ENCODE peak calls at places on chromosome 10, in eight cellular contexts. V is activated CD4-positive, CD25-positive, alpha-beta regulatory T cell; Y is T follicular helper cell; Z is anterior cingulate cortex; C is cardiac fibroblast; A is aorta; B is hepatic stellate cell; J is heart right ventricle. G is an unnamed sample.

GRCh38 chr10:13925924-13926435 is 339.2 kb downstream of the PRPF18 start:
- DNase-seq in V (no peak), Y (no peak), Z (no peak), C (no peak), A (no peak), B (no peak), J (no peak), G (no peak)

GRCh38 chr10:126504051-126504760 is 115.9 kb upstream of the ADAM12 start:
- DNase-seq in V (no peak), Y (no peak), Z (no peak), C (peak; percentile 76), A (no peak), B (peak; percentile 71), J (peak; percentile 28), G (peak; percentile 48)

GRCh38 chr10:89022734-89023133 is 32.1 kb downstream of the FAS start:
- DNase-seq in V (no peak), Y (no peak), Z (no peak), C (no peak), A (no peak), B (no peak), J (no peak), G (no peak)

GRCh38 chr10:5195727-5196374 is 786 bp upstream of the AKR1C4 start:
- DNase-seq in V (no peak), Y (no peak), Z (no peak), C (no peak), A (no peak), B (no peak), J (no peak), G (no peak)

GRCh38 chr10:22369433-22370072 is 24.3 kb downstream of the SPAG6 start:
- DNase-seq in V (no peak), Y (no peak), Z (no peak), C (no peak), A (no peak), B (no peak), J (no peak), G (peak; percentile 32)

GRCh38 chr10:43273543-43273942 is 6.7 kb upstream of the RASGEF1A start:
- DNase-seq in V (no peak), Y (no peak), Z (no peak), C (no peak), A (peak; percentile 62), B (no peak), J (no peak), G (no peak)

GRCh38 chr10:104811166-104811565 is 170.1 kb downstream of the SORCS3 start:
- DNase-seq in V (no peak), Y (no peak), Z (no peak), C (no peak), A (no peak), B (no peak), J (no peak), G (no peak)

GRCh38 chr10:114083040-114083439 is 39.4 kb downstream of the ADRB1 start:
- DNase-seq in V (no peak), Y (no peak), Z (no peak), C (no peak), A (no peak), B (no peak), J (no peak), G (no peak)

GRCh38 chr10:12483996-12484944 is 134.9 kb downstream of the CAMK1D start:
- DNase-seq in V (no peak), Y (no peak), Z (peak; percentile 35), C (no peak), A (peak; percentile 51), B (no peak), J (no peak), G (no peak)

GRCh38 chr10:61452229-61452651 is 941 bp downstream of the TMEM26 start:
- DNase-seq in V (no peak), Y (no peak), Z (no peak), C (no peak), A (no peak), B (peak; percentile 12), J (no peak), G (no peak)

GRCh38 chr10:5628798-5629788 is 37.3 kb downstream of the ASB13 start:
- DNase-seq in V (no peak), Y (no peak), Z (no peak), C (peak; percentile 36), A (no peak), B (no peak), J (no peak), G (no peak)

GRCh38 chr10:44306762-44307161 is 78.1 kb downstream of the CXCL12 start:
- DNase-seq in V (no peak), Y (no peak), Z (no peak), C (no peak), A (no peak), B (no peak), J (no peak), G (no peak)

G was measured in foreskin fibroblast.